ENCODE peak calls at places on chromosomes 6 and 20, in six cellular contexts. R, V, Z, D, E and W are unnamed samples.

GRCh38 chr20:14498809-14499208 is 161.4 kb upstream of the FLRT3 start:
- DNase-seq in R (no peak), V (no peak), Z (no peak), D (no peak), E (no peak), W (no peak)

GRCh38 chr20:57498425-57499400 is 26.2 kb downstream of the CTCFL start:
- DNase-seq in R (no peak), V (no peak), Z (peak; percentile 49), D (no peak), E (no peak), W (no peak)

GRCh38 chr6:18314317-18314997 is 50.1 kb upstream of the DEK start:
- DNase-seq in R (peak; percentile 42), V (no peak), Z (no peak), D (no peak), E (no peak), W (no peak)

GRCh38 chr6:27250955-27251671 is 3.6 kb downstream of the PRSS16 start:
- DNase-seq in R (no peak), V (peak; percentile 90), Z (peak; percentile 92), D (no peak), E (no peak), W (peak; percentile 96)

GRCh38 chr6:118931436-118931835 is 3.5 kb downstream of the MCM9 start:
- DNase-seq in R (no peak), V (no peak), Z (no peak), D (no peak), E (no peak), W (no peak)

GRCh38 chr6:149135809-149136208 is 181.7 kb upstream of the TAB2 start:
- DNase-seq in R (no peak), V (no peak), Z (no peak), D (no peak), E (no peak), W (no peak)

GRCh38 chr6:166112580-166112979 is 55.1 kb downstream of the TBXT start:
- DNase-seq in R (no peak), V (no peak), Z (no peak), D (no peak), E (peak; percentile 15), W (no peak)

GRCh38 chr6:2863901-2864300 is 22.2 kb upstream of the SERPINB1 start:
- DNase-seq in R (peak; percentile 75), V (no peak), Z (no peak), D (no peak), E (peak; percentile 54), W (no peak)

GRCh38 chr20:62376112-62377063 is 9.3 kb upstream of the LAMA5 start:
- DNase-seq in R (no peak), V (no peak), Z (peak; percentile 67), D (no peak), E (peak; percentile 92), W (no peak)

GRCh38 chr6:29696147-29697129 is 15.5 kb upstream of the ZFP57 start:
- DNase-seq in R (no peak), V (no peak), Z (no peak), D (no peak), E (no peak), W (no peak)

GRCh38 chr6:47734826-47735481 is 36.6 kb downstream of the ADGRF4 start:
- DNase-seq in R (no peak), V (no peak), Z (no peak), D (no peak), E (no peak), W (no peak)

GRCh38 chr20:755931-756330 is 12.4 kb downstream of the SLC52A3 start:
- DNase-seq in R (no peak), V (no peak), Z (no peak), D (no peak), E (no peak), W (no peak)

GRCh38 chr20:25563362-25563761 is 22.0 kb downstream of the NINL start:
- DNase-seq in R (no peak), V (no peak), Z (no peak), D (no peak), E (no peak), W (no peak)
- TF ChIP-seq POLR2AphosphoS5 in R (no peak), V (no peak), Z (no peak), D (no peak), E (no peak), W (no peak)

GRCh38 chr6:103085801-103086200 is 1692.3 kb downstream of the GRIK2 start:
- DNase-seq in R (no peak), V (no peak), Z (no peak), D (no peak), E (no peak), W (no peak)

GRCh38 chr6:103080497-103080896 is 1687.0 kb downstream of the GRIK2 start:
- DNase-seq in R (no peak), V (no peak), Z (peak; percentile 23), D (no peak), E (no peak), W (no peak)

GRCh38 chr6:103081126-103081525 is 1687.6 kb downstream of the GRIK2 start:
- DNase-seq in R (no peak), V (no peak), Z (no peak), D (no peak), E (no peak), W (no peak)

DNA sequence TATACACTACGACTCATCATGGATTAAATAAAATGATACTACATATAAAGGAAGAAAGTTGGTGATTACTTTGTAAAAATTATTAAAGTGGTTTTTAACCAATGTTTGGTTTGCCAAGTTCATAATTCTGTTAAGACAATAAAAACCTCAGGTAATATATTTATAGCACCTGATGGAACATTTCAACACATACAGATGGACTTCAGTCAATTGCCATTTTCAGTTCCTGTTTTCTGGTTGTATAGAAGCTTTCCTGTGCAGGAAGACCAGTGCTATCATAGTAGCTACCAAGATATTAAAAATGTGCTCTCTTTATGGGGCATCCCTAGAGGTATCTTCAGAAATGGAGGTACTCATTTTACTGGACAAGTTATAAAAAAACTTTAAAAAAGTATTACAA is 1686.4 kb downstream of the GRIK2 start:
- DNase-seq in R (no peak), V (no peak), Z (no peak), D (no peak), E (no peak), W (no peak)
- H3K4me3 ChIP-seq in R (no peak overlapping the region), V (no peak overlapping the region), Z (no peak overlapping the region), D (no peak overlapping the region), E (no peak overlapping the region), W (no peak overlapping the region)

GRCh38 chr6:32973934-32974333 is 5.5 kb downstream of the BRD2 start:
- DNase-seq in R (peak; percentile 45), V (no peak), Z (no peak), D (no peak), E (no peak), W (no peak)

GRCh38 chr6:32972353-32973143 is 4.2 kb downstream of the BRD2 start:
- DNase-seq in R (no peak), V (no peak), Z (peak; percentile 42), D (no peak), E (no peak), W (peak; percentile 51)

GRCh38 chr6:32971581-32972352 is 3.4 kb downstream of the BRD2 start:
- DNase-seq in R (peak; percentile 100), V (peak; percentile 100), Z (peak; percentile 100), D (peak; percentile 98), E (peak; percentile 98), W (peak; percentile 100)

GRCh38 chr6:32974541-32975308 is 6.3 kb downstream of the BRD2 start:
- DNase-seq in R (no peak), V (no peak), Z (no peak), D (no peak), E (no peak), W (no peak)

GRCh38 chr6:32973144-32973854 is 4.9 kb downstream of the BRD2 start:
- DNase-seq in R (peak; percentile 90), V (no peak), Z (peak; percentile 66), D (no peak), E (peak; percentile 50), W (peak; percentile 41)
- TF ChIP-seq POLR2AphosphoS5 in R (no peak), V (no peak), Z (no peak), D (no peak), E (no peak), W (no peak)

DNA sequence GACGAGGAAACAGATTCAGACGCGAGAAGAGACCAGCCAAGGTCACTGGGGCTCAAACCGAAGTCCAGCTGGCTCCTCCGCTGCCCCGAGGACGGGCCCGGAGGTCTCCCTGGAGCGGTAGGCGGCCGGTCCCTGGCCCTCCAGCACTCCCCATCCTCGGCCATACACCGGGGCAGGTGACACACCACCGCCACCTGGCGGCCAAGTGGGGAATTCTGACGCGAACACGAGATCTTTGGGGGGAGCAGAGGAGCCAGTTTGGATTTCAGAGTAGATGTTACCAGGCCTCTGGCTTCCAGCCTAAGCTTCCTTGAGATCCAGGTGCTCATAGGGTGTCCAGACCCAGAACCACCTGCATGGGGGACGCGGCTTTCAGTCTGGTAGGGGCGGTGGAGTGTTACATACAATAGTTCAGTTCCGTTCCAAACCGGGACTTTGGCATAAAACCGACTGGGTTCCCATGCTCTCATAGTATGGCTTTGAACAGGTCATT is 16.1 kb downstream of the BPIFB1 start:
- DNase-seq in R (no peak), V (peak; percentile 26), Z (peak; percentile 62), D (peak; percentile 42), E (peak; percentile 63), W (peak; percentile 57)
- H3K4me3 ChIP-seq in R (no peak overlapping the region), V (no peak overlapping the region), Z (no peak overlapping the region), D (peak overlapping the region; percentile 30), E (no peak overlapping the region), W (no peak overlapping the region)